ENCODE peak calls at places on chromosome 7, in five cellular contexts. H is OCI-LY7, L is colonic mucosa, A is uterus, X is cardiac muscle cell. D is an unnamed sample. For H3K36me3, the result is how much of the 10 kb centered on the place peaks cover.

GRCh38 chr7:47416454-47417121 is 165.3 kb downstream of the TNS3 start:
- DNase-seq in H (no peak), L (no peak), A (no peak), X (no peak), D (no peak)

GRCh38 chr7:158085741-158086695 is 501.6 kb downstream of the PTPRN2 start:
- DNase-seq in H (no peak), L (no peak), A (no peak), X (no peak), D (no peak)

GRCh38 chr7:41996381-41997035 is 240.5 kb downstream of the GLI3 start:
- DNase-seq in H (peak), L (no peak), A (no peak), X (peak), D (no peak)

GRCh38 chr7:101678713-101679112 is 49.6 kb upstream of the MYL10 start:
- DNase-seq in H (no peak), L (no peak), A (no peak), X (peak), D (no peak)

GRCh38 chr7:26013551-26014083 is 138.4 kb upstream of the NFE2L3 start:
- DNase-seq in H (no peak), L (no peak), A (no peak), X (no peak), D (no peak)

GRCh38 chr7:106205621-106206222 is 79.1 kb downstream of the NAMPT start:
- DNase-seq in H (no peak), L (no peak), A (no peak), X (peak), D (no peak)

GRCh38 chr7:148662646-148663045 is 36.1 kb upstream of the CUL1 start:
- DNase-seq in H (no peak), L (no peak), A (no peak), X (peak), D (no peak)

GRCh38 chr7:116211006-116211912 is 920 bp downstream of the TES start:
- DNase-seq in H (peak), L (peak), A (peak), X (peak), D (peak)

GRCh38 chr7:27172823-27173411 is 1.2 kb downstream of the HOXA10 start:
- DNase-seq in H (no peak), L (peak), A (peak), X (no peak), D (no peak)

GRCh38 chr7:92988051-92988450 is 129.7 kb downstream of the SAMD9 start:
- DNase-seq in H (no peak), L (no peak), A (no peak), X (peak), D (no peak)

GRCh38 chr7:129671276-129671675 is 59.8 kb downstream of the NRF1 start:
- DNase-seq in H (no peak), L (no peak), A (no peak), X (peak), D (no peak)

GRCh38 chr7:26369519-26370385 is 78.1 kb downstream of the SNX10 start:
- DNase-seq in H (peak), L (peak), A (no peak), X (peak), D (no peak)

GRCh38 chr7:11548532-11548931 is 283.5 kb downstream of the THSD7A start:
- DNase-seq in H (no peak), L (no peak), A (no peak), X (no peak), D (no peak)

GRCh38 chr7:7702826-7703225 is 15.6 kb downstream of the RPA3 start:
- DNase-seq in H (no peak), L (no peak), A (no peak), X (no peak), D (no peak)
- H3K36me3 ChIP-seq in H (under half), L (under half), A (under half), X (under half), D (under half)

GRCh38 chr7:70893985-70894722 is 237.8 kb upstream of the GALNT17 start:
- DNase-seq in H (no peak), L (no peak), A (no peak), X (no peak), D (no peak)

GRCh38 chr7:70893422-70893821 is 238.5 kb upstream of the GALNT17 start:
- DNase-seq in H (no peak), L (no peak), A (no peak), X (no peak), D (no peak)

GRCh38 chr7:70890147-70890969 is 241.6 kb upstream of the GALNT17 start:
- DNase-seq in H (no peak), L (no peak), A (no peak), X (no peak), D (peak)

GRCh38 chr7:70894799-70895198 is 237.1 kb upstream of the GALNT17 start:
- DNase-seq in H (no peak), L (no peak), A (no peak), X (no peak), D (no peak)
- H3K4me3 ChIP-seq in H (no peak), L (no peak), A (no peak), X (no peak), D (no peak)

DNA sequence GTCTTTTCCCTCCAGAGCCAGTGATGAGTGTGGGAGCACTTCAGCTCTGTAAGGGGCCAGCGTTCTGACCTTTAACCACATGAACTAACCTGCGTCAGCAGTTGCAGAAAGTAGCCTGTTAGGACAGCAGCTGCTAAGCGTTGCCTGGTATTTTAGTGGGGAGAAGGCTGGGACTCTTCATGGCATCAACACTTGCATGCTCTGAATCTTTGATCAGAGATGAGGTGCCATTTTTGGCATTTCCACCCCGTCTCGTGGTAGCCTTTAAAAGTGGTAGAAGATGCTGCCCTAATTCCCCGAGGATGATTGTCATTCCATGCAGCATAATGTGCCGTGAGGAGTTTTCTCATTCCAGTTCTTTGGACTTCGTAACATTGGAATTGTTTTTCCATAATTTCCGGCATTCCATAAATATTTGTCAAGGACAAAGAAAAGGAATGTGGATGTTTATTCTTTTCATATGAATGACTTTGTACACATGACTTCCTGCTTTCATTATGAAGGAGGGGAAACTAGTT is 92.2 kb downstream of the AVL9 start:
- DNase-seq in H (no peak), L (no peak), A (no peak), X (peak), D (no peak)
- H3K36me3 ChIP-seq in H (half or more), L (under half), A (under half), X (under half), D (under half)

DNA sequence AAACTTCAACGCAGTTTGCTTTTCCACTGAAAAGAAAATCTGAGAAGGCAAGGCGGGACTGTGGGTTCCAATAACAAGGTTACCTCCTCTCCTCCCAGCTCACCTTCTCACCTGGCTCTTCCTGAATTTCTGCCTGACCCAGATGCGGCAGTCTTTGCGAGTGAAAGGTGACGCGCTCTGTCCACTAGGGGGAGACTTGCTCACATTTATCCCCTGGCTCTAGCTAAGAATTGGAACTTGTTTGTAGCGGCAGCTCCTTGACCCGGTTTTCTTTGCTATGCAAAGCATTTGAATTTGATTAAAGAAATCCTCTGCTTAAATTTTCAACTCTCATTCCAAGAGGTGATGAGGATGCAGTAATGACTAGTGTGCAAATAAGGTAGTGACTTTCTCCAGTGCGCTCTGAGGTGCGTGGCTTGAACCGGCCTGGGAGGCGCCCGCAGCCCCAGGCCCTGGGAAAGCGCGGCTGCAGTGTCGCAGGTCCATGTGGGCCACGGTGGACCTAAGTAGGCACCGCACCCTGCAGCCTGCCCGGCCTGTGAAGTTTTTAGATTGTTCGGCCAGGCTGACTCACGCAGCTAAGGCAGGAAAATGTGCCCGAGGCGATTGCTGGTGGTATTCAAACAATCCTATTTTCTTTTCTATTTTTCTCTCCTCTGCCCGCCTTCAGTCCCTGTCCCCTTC is 336.9 kb upstream of the NPSR1 start:
- DNase-seq in H (peak), L (peak), A (peak), X (peak), D (no peak)
- H3K4me3 ChIP-seq in H (no peak), L (no peak), A (no peak), X (peak), D (no peak)

GRCh38 chr7:76325811-76326210 is 23.3 kb downstream of the HSPB1 start:
- DNase-seq in H (no peak), L (no peak), A (no peak), X (no peak), D (no peak)

GRCh38 chr7:76328390-76328789 is 25.9 kb downstream of the HSPB1 start:
- DNase-seq in H (no peak), L (no peak), A (no peak), X (no peak), D (no peak)

GRCh38 chr7:76327610-76328009 is 25.1 kb downstream of the HSPB1 start:
- DNase-seq in H (no peak), L (no peak), A (no peak), X (no peak), D (no peak)

GRCh38 chr7:76326646-76327233 is 24.3 kb downstream of the HSPB1 start:
- DNase-seq in H (no peak), L (no peak), A (no peak), X (peak), D (no peak)

GRCh38 chr7:76325092-76325491 is 22.6 kb downstream of the HSPB1 start:
- DNase-seq in H (no peak), L (no peak), A (no peak), X (no peak), D (no peak)
- H3K36me3 ChIP-seq in H (half or more), L (under half), A (under half), X (under half), D (under half)

GRCh38 chr7:4737300-4737699 is 38.1 kb upstream of the AP5Z1 start:
- DNase-seq in H (no peak), L (no peak), A (no peak), X (no peak), D (no peak)

GRCh38 chr7:4740796-4741195 is 34.6 kb upstream of the AP5Z1 start:
- DNase-seq in H (no peak), L (no peak), A (no peak), X (no peak), D (no peak)

GRCh38 chr7:4739528-4739992 is 35.9 kb upstream of the AP5Z1 start:
- DNase-seq in H (no peak), L (no peak), A (peak), X (peak), D (no peak)

GRCh38 chr7:4742051-4742573 is 33.3 kb upstream of the AP5Z1 start:
- DNase-seq in H (no peak), L (peak), A (no peak), X (peak), D (no peak)

GRCh38 chr7:4738711-4739527 is 36.5 kb upstream of the AP5Z1 start:
- DNase-seq in H (no peak), L (no peak), A (peak), X (peak), D (no peak)
- H3K4me3 ChIP-seq in H (no peak), L (no peak), A (peak), X (no peak), D (peak)

DNA sequence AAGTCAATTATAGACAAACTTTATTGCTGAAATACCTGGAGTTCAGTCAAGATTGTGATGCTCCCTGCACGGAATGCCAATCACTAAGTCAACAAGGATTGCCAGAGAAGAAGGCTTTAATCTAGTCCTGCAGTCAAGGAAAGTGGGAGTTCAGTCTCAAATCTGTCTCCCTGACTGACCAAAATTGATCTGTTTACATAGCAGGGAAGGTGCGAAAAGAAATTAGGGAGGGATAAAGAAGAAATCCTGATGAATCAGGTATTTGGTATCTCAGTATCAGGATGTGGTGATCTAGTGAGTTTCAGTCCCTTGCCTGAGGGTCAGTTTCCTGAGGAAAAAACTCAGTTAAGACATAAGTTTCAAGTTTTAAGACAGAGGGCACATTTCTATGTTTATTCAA is 2.1 kb upstream of the AKR1D1 start:
- DNase-seq in H (no peak), L (no peak), A (no peak), X (no peak), D (no peak)
- H3K36me3 ChIP-seq in H (under half), L (under half), A (under half), X (under half), D (under half)

DNA sequence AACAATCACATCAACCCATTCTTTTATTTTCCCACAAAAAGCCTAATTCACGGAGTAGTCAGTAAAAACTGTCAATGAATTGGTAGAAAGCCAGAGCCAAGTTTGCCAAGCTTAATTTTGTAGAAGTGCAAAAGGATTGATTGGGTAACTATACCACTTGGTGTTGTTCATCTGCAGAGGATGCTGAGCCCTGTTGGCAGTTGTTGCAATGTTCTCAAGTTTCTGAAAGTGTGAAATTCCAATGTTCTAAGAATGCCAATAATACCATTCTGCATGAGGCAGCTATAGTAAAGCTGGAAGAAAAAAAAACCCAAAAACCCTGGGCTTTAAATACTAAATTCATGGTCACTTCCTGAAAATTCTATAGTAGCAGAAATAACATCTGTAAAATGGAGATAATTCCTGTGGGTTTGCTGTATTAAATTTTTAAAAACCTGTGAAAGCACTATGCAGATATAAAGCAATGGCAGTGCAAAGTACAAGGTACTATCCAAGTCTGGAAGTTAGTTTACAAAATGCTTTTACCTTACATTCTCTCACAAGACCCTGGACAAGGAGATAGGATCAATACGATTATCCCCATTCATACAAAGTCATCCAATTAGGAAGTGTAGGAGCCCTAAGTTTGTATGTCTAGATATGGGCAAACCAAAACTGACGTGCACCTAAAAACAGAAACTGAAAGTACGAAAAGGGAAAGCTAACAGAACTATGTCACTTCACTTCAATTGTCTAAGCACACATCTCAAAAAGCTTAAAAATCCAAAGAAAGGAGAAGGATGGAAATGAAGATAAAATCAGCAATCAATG is 6.1 kb upstream of the PON1 start:
- DNase-seq in H (no peak), L (no peak), A (no peak), X (peak), D (peak)
- H3K4me3 ChIP-seq in H (no peak), L (no peak), A (no peak), X (no peak), D (peak)

GRCh38 chr7:44074349-44074695 is 8.0 kb downstream of the POLM start:
- DNase-seq in H (no peak), L (no peak), A (no peak), X (no peak), D (no peak)

GRCh38 chr7:44073664-44074348 is 8.4 kb upstream of the PGAM2 start:
- DNase-seq in H (no peak), L (peak), A (peak), X (no peak), D (peak)

GRCh38 chr7:44077061-44077460 is 5.3 kb downstream of the POLM start:
- DNase-seq in H (no peak), L (no peak), A (no peak), X (no peak), D (no peak)

GRCh38 chr7:44076101-44076895 is 6.0 kb downstream of the POLM start:
- DNase-seq in H (no peak), L (no peak), A (no peak), X (no peak), D (no peak)

GRCh38 chr7:44075296-44076075 is 6.8 kb downstream of the POLM start:
- DNase-seq in H (no peak), L (no peak), A (no peak), X (no peak), D (no peak)
- H3K36me3 ChIP-seq in H (half or more), L (under half), A (under half), X (under half), D (half or more)